ENCODE peak calls at places on chromosomes 6 and 20, in nine cellular contexts. One of them, this sample, is unnamed.

GRCh38 chr6:134707342-134707982 is 242.4 kb downstream of the ALDH8A1 start:
- DNase-seq in upper lobe of left lung: peak
- DNase-seq in adrenal gland: no peak
- DNase-seq in AG10803: peak
- DNase-seq in fibroblast of mammary gland: peak
- DNase-seq in A549: peak
- DNase-seq in choroid plexus epithelial cell: peak
- DNase-seq in aorta: no peak
- DNase-seq in fibroblast of lung: no peak
- DNase-seq in this sample: peak

GRCh38 chr6:51477912-51478311 is 609.5 kb downstream of the PKHD1 start:
- DNase-seq in upper lobe of left lung: no peak
- DNase-seq in adrenal gland: no peak
- DNase-seq in AG10803: no peak
- DNase-seq in fibroblast of mammary gland: no peak
- DNase-seq in A549: no peak
- DNase-seq in choroid plexus epithelial cell: no peak
- DNase-seq in aorta: no peak
- DNase-seq in fibroblast of lung: no peak
- DNase-seq in this sample: no peak

GRCh38 chr6:109237986-109238329 is 142.7 kb downstream of the CEP57L1 start:
- DNase-seq in upper lobe of left lung: no peak
- DNase-seq in adrenal gland: no peak
- DNase-seq in AG10803: no peak
- DNase-seq in fibroblast of mammary gland: no peak
- DNase-seq in A549: no peak
- DNase-seq in choroid plexus epithelial cell: no peak
- DNase-seq in aorta: no peak
- DNase-seq in fibroblast of lung: no peak
- DNase-seq in this sample: no peak

GRCh38 chr6:105193647-105194046 is 13.8 kb upstream of the POPDC3 start:
- DNase-seq in upper lobe of left lung: no peak
- DNase-seq in adrenal gland: no peak
- DNase-seq in AG10803: peak
- DNase-seq in fibroblast of mammary gland: peak
- DNase-seq in A549: no peak
- DNase-seq in choroid plexus epithelial cell: peak
- DNase-seq in aorta: no peak
- DNase-seq in fibroblast of lung: peak
- DNase-seq in this sample: peak

GRCh38 chr6:155100087-155100486 is 105.0 kb downstream of the TIAM2 start:
- DNase-seq in upper lobe of left lung: no peak
- DNase-seq in adrenal gland: peak
- DNase-seq in AG10803: no peak
- DNase-seq in fibroblast of mammary gland: no peak
- DNase-seq in A549: no peak
- DNase-seq in choroid plexus epithelial cell: no peak
- DNase-seq in aorta: no peak
- DNase-seq in fibroblast of lung: no peak
- DNase-seq in this sample: no peak

GRCh38 chr20:19249515-19249914 is 37.1 kb downstream of the SLC24A3 start:
- DNase-seq in upper lobe of left lung: no peak
- DNase-seq in adrenal gland: no peak
- DNase-seq in AG10803: no peak
- DNase-seq in fibroblast of mammary gland: peak
- DNase-seq in A549: no peak
- DNase-seq in choroid plexus epithelial cell: peak
- DNase-seq in aorta: no peak
- DNase-seq in fibroblast of lung: peak
- DNase-seq in this sample: no peak

GRCh38 chr6:143396497-143397228 is 53.8 kb downstream of the ADAT2 start:
- DNase-seq in upper lobe of left lung: peak
- DNase-seq in adrenal gland: no peak
- DNase-seq in AG10803: no peak
- DNase-seq in fibroblast of mammary gland: no peak
- DNase-seq in A549: no peak
- DNase-seq in choroid plexus epithelial cell: no peak
- DNase-seq in aorta: no peak
- DNase-seq in fibroblast of lung: no peak
- DNase-seq in this sample: peak

GRCh38 chr6:4545929-4546328 is 230.3 kb upstream of the CDYL start:
- DNase-seq in upper lobe of left lung: no peak
- DNase-seq in adrenal gland: no peak
- DNase-seq in AG10803: no peak
- DNase-seq in fibroblast of mammary gland: no peak
- DNase-seq in A549: no peak
- DNase-seq in choroid plexus epithelial cell: no peak
- DNase-seq in aorta: no peak
- DNase-seq in fibroblast of lung: no peak
- DNase-seq in this sample: no peak

GRCh38 chr6:23339268-23339667 is 769.9 kb downstream of the HDGFL1 start:
- DNase-seq in upper lobe of left lung: no peak
- DNase-seq in adrenal gland: no peak
- DNase-seq in AG10803: no peak
- DNase-seq in fibroblast of mammary gland: no peak
- DNase-seq in A549: no peak
- DNase-seq in choroid plexus epithelial cell: no peak
- DNase-seq in aorta: no peak
- DNase-seq in fibroblast of lung: no peak
- DNase-seq in this sample: no peak

GRCh38 chr6:163459536-163459935 is 45.0 kb downstream of the QKI start:
- DNase-seq in upper lobe of left lung: no peak
- DNase-seq in adrenal gland: no peak
- DNase-seq in AG10803: no peak
- DNase-seq in fibroblast of mammary gland: peak
- DNase-seq in A549: no peak
- DNase-seq in choroid plexus epithelial cell: peak
- DNase-seq in aorta: no peak
- DNase-seq in fibroblast of lung: peak
- DNase-seq in this sample: no peak
- H3K4me3 ChIP-seq in upper lobe of left lung: no peak
- H3K4me3 ChIP-seq in adrenal gland: no peak
- H3K4me3 ChIP-seq in AG10803: no peak
- H3K4me3 ChIP-seq in fibroblast of mammary gland: no peak
- H3K4me3 ChIP-seq in A549: no peak
- H3K4me3 ChIP-seq in choroid plexus epithelial cell: no peak
- H3K4me3 ChIP-seq in aorta: no peak
- H3K4me3 ChIP-seq in fibroblast of lung: no peak
- H3K4me3 ChIP-seq in this sample: no peak

DNA sequence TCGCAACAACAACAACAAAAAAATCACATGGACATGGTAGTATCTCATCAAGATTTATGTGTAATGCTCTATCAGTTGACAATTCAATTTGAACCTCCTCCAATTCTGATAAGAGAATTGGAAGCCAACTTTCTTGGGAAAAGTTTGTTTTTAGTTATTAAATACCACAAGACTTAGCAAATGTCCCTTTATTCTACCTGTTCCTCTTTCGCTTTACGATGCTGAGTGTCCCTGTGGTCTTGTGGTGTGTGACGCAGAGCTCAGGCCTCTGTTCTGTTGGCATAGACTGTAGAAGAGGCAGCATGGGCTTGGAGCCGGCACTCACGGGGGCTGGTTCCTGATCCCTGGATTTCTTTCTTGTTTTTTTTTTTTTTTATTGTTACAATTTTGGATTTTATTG is 76.7 kb downstream of the PSMB1 start:
- DNase-seq in upper lobe of left lung: peak
- DNase-seq in adrenal gland: no peak
- DNase-seq in AG10803: no peak
- DNase-seq in fibroblast of mammary gland: no peak
- DNase-seq in A549: no peak
- DNase-seq in choroid plexus epithelial cell: no peak
- DNase-seq in aorta: no peak
- DNase-seq in fibroblast of lung: no peak
- DNase-seq in this sample: no peak
- H3K4me3 ChIP-seq in upper lobe of left lung: no peak
- H3K4me3 ChIP-seq in adrenal gland: no peak
- H3K4me3 ChIP-seq in AG10803: no peak
- H3K4me3 ChIP-seq in fibroblast of mammary gland: no peak
- H3K4me3 ChIP-seq in A549: no peak
- H3K4me3 ChIP-seq in choroid plexus epithelial cell: no peak
- H3K4me3 ChIP-seq in aorta: no peak
- H3K4me3 ChIP-seq in fibroblast of lung: no peak
- H3K4me3 ChIP-seq in this sample: no peak

GRCh38 chr6:148758492-148758891 is 11.7 kb downstream of the UST start:
- DNase-seq in upper lobe of left lung: peak
- DNase-seq in adrenal gland: no peak
- DNase-seq in AG10803: no peak
- DNase-seq in fibroblast of mammary gland: peak
- DNase-seq in A549: no peak
- DNase-seq in choroid plexus epithelial cell: no peak
- DNase-seq in aorta: no peak
- DNase-seq in fibroblast of lung: no peak
- DNase-seq in this sample: no peak
- H3K4me3 ChIP-seq in upper lobe of left lung: no peak
- H3K4me3 ChIP-seq in adrenal gland: no peak
- H3K4me3 ChIP-seq in AG10803: no peak
- H3K4me3 ChIP-seq in fibroblast of mammary gland: no peak
- H3K4me3 ChIP-seq in A549: no peak
- H3K4me3 ChIP-seq in choroid plexus epithelial cell: no peak
- H3K4me3 ChIP-seq in aorta: no peak
- H3K4me3 ChIP-seq in fibroblast of lung: no peak
- H3K4me3 ChIP-seq in this sample: no peak

GRCh38 chr6:115540077-115540869 is 520.4 kb downstream of the FRK start:
- DNase-seq in upper lobe of left lung: no peak
- DNase-seq in adrenal gland: no peak
- DNase-seq in AG10803: no peak
- DNase-seq in fibroblast of mammary gland: no peak
- DNase-seq in A549: no peak
- DNase-seq in choroid plexus epithelial cell: no peak
- DNase-seq in aorta: no peak
- DNase-seq in fibroblast of lung: no peak
- DNase-seq in this sample: no peak
- H3K4me3 ChIP-seq in upper lobe of left lung: no peak
- H3K4me3 ChIP-seq in adrenal gland: no peak
- H3K4me3 ChIP-seq in AG10803: no peak
- H3K4me3 ChIP-seq in fibroblast of mammary gland: no peak
- H3K4me3 ChIP-seq in A549: no peak
- H3K4me3 ChIP-seq in choroid plexus epithelial cell: no peak
- H3K4me3 ChIP-seq in aorta: no peak
- H3K4me3 ChIP-seq in fibroblast of lung: no peak
- H3K4me3 ChIP-seq in this sample: no peak

DNA sequence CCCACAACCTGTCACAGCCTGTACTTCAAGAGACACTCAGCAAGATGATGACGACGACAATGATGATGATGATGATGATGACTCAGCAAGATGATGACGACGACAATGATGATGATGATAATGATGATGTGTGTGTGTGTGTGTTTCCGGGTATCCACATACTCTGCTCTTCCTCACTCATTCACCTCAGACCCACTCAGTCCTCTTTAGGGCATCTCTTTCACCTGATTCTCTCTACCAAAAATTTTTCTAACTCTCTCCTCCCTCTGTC is 1.2 kb upstream of the EIF6 start:
- DNase-seq in upper lobe of left lung: no peak
- DNase-seq in adrenal gland: no peak
- DNase-seq in AG10803: no peak
- DNase-seq in fibroblast of mammary gland: peak
- DNase-seq in A549: no peak
- DNase-seq in choroid plexus epithelial cell: no peak
- DNase-seq in aorta: no peak
- DNase-seq in fibroblast of lung: no peak
- DNase-seq in this sample: no peak
- H3K4me3 ChIP-seq in upper lobe of left lung: no peak
- H3K4me3 ChIP-seq in adrenal gland: no peak
- H3K4me3 ChIP-seq in AG10803: no peak
- H3K4me3 ChIP-seq in fibroblast of mammary gland: no peak
- H3K4me3 ChIP-seq in A549: no peak
- H3K4me3 ChIP-seq in choroid plexus epithelial cell: no peak
- H3K4me3 ChIP-seq in aorta: no peak
- H3K4me3 ChIP-seq in fibroblast of lung: no peak
- H3K4me3 ChIP-seq in this sample: no peak

GRCh38 chr6:90687751-90688380 is 101.0 kb upstream of the MAP3K7 start:
- DNase-seq in upper lobe of left lung: no peak
- DNase-seq in adrenal gland: no peak
- DNase-seq in AG10803: no peak
- DNase-seq in fibroblast of mammary gland: no peak
- DNase-seq in A549: no peak
- DNase-seq in choroid plexus epithelial cell: no peak
- DNase-seq in aorta: no peak
- DNase-seq in fibroblast of lung: no peak
- DNase-seq in this sample: no peak
- H3K4me3 ChIP-seq in upper lobe of left lung: no peak
- H3K4me3 ChIP-seq in adrenal gland: no peak
- H3K4me3 ChIP-seq in AG10803: no peak
- H3K4me3 ChIP-seq in fibroblast of mammary gland: no peak
- H3K4me3 ChIP-seq in A549: no peak
- H3K4me3 ChIP-seq in choroid plexus epithelial cell: no peak
- H3K4me3 ChIP-seq in aorta: no peak
- H3K4me3 ChIP-seq in fibroblast of lung: no peak
- H3K4me3 ChIP-seq in this sample: no peak

GRCh38 chr6:168098431-168098861 is 19.4 kb upstream of the FRMD1 start:
- DNase-seq in upper lobe of left lung: no peak
- DNase-seq in adrenal gland: no peak
- DNase-seq in AG10803: no peak
- DNase-seq in fibroblast of mammary gland: no peak
- DNase-seq in A549: no peak
- DNase-seq in choroid plexus epithelial cell: no peak
- DNase-seq in aorta: peak
- DNase-seq in fibroblast of lung: no peak
- DNase-seq in this sample: no peak
- H3K4me3 ChIP-seq in upper lobe of left lung: no peak
- H3K4me3 ChIP-seq in adrenal gland: no peak
- H3K4me3 ChIP-seq in AG10803: no peak
- H3K4me3 ChIP-seq in fibroblast of mammary gland: no peak
- H3K4me3 ChIP-seq in A549: no peak
- H3K4me3 ChIP-seq in choroid plexus epithelial cell: no peak
- H3K4me3 ChIP-seq in aorta: no peak
- H3K4me3 ChIP-seq in fibroblast of lung: no peak
- H3K4me3 ChIP-seq in this sample: no peak

GRCh38 chr6:167751579-167752115 is 75.1 kb upstream of the AFDN start:
- DNase-seq in upper lobe of left lung: no peak
- DNase-seq in adrenal gland: no peak
- DNase-seq in AG10803: no peak
- DNase-seq in fibroblast of mammary gland: no peak
- DNase-seq in A549: no peak
- DNase-seq in choroid plexus epithelial cell: no peak
- DNase-seq in aorta: peak
- DNase-seq in fibroblast of lung: no peak
- DNase-seq in this sample: no peak
- H3K4me3 ChIP-seq in upper lobe of left lung: no peak
- H3K4me3 ChIP-seq in adrenal gland: no peak
- H3K4me3 ChIP-seq in AG10803: no peak
- H3K4me3 ChIP-seq in fibroblast of mammary gland: no peak
- H3K4me3 ChIP-seq in A549: no peak
- H3K4me3 ChIP-seq in choroid plexus epithelial cell: no peak
- H3K4me3 ChIP-seq in aorta: no peak
- H3K4me3 ChIP-seq in fibroblast of lung: no peak
- H3K4me3 ChIP-seq in this sample: no peak

GRCh38 chr20:50691585-50692552 is 527 bp upstream of the RIPOR3 start:
- DNase-seq in upper lobe of left lung: no peak
- DNase-seq in adrenal gland: no peak
- DNase-seq in AG10803: peak
- DNase-seq in fibroblast of mammary gland: peak
- DNase-seq in A549: no peak
- DNase-seq in choroid plexus epithelial cell: peak
- DNase-seq in aorta: no peak
- DNase-seq in fibroblast of lung: peak
- DNase-seq in this sample: peak
- H3K4me3 ChIP-seq in upper lobe of left lung: peak
- H3K4me3 ChIP-seq in adrenal gland: peak
- H3K4me3 ChIP-seq in AG10803: peak
- H3K4me3 ChIP-seq in fibroblast of mammary gland: peak
- H3K4me3 ChIP-seq in A549: no peak
- H3K4me3 ChIP-seq in choroid plexus epithelial cell: peak
- H3K4me3 ChIP-seq in aorta: no peak
- H3K4me3 ChIP-seq in fibroblast of lung: peak
- H3K4me3 ChIP-seq in this sample: peak

This sample was measured in fibroblast of pulmonary artery.